ENCODE peak calls at places on chromosomes 7 and 10, in seven cellular contexts. P is NCI-H2081 treated with DMSO at 0.1 percent for 48 hours; V is NCI-H1930; W is iPS-NIHi11; C is RCC 7860; N is amniotic epithelial cell; I is T-helper 2 cell treated with Interferon-gamma antibody and Interleukin-4, amounts not matched to agents 5 μg/mL and 100 μg/mL, for 36 hours. F is an unnamed sample.

GRCh38 chr10:129035052-129035805 is 431.8 kb upstream of the MGMT start:
- DNase-seq in P (no peak), V (no peak), W (no peak), C (peak; percentile 33), N (no peak), I (peak; percentile 56), F (peak; percentile 77)

GRCh38 chr10:62047960-62048383 is 146.5 kb downstream of the ARID5B start:
- DNase-seq in P (no peak), V (no peak), W (no peak), C (no peak), N (peak; percentile 89), I (peak; percentile 55), F (no peak)

GRCh38 chr10:78194050-78194449 is 160.4 kb downstream of the RPS24 start:
- DNase-seq in P (no peak), V (no peak), W (no peak), C (no peak), N (no peak), I (no peak), F (no peak)

GRCh38 chr7:112985377-112985987 is 101.1 kb downstream of the GPR85 start:
- DNase-seq in P (no peak), V (no peak), W (no peak), C (no peak), N (peak; percentile 93), I (no peak), F (no peak)

GRCh38 chr10:99292159-99292558 is 37.0 kb upstream of the CNNM1 start:
- DNase-seq in P (no peak), V (no peak), W (no peak), C (no peak), N (peak; percentile 92), I (no peak), F (peak; percentile 15)

GRCh38 chr7:152330827-152331226 is 105.0 kb downstream of the KMT2C start:
- DNase-seq in P (no peak), V (no peak), W (no peak), C (no peak), N (peak; percentile 37), I (no peak), F (no peak)

GRCh38 chr10:3887885-3888476 is 103.0 kb upstream of the KLF6 start:
- DNase-seq in P (no peak), V (no peak), W (peak; percentile 47), C (peak; percentile 96), N (peak; percentile 94), I (peak; percentile 54), F (peak; percentile 98)

GRCh38 chr10:11448190-11448544 is 163.3 kb downstream of the USP6NL start:
- DNase-seq in P (no peak), V (no peak), W (no peak), C (no peak), N (no peak), I (no peak), F (no peak)

GRCh38 chr10:107144490-107144889 is 20.0 kb downstream of the SORCS1 start:
- DNase-seq in P (no peak), V (no peak), W (peak; percentile 47), C (no peak), N (no peak), I (no peak), F (no peak)

GRCh38 chr10:79142064-79142491 is 73.3 kb downstream of the ZMIZ1 start:
- DNase-seq in P (no peak), V (no peak), W (no peak), C (peak; percentile 66), N (peak; percentile 82), I (no peak), F (no peak)

GRCh38 chr10:101563497-101564040 is 24.5 kb downstream of the POLL start:
- DNase-seq in P (no peak), V (no peak), W (no peak), C (no peak), N (no peak), I (no peak), F (no peak)

GRCh38 chr10:71805776-71806705 is 32.7 kb upstream of the VSIR start:
- DNase-seq in P (no peak), V (no peak), W (peak; percentile 97), C (no peak), N (peak; percentile 56), I (no peak), F (no peak)

GRCh38 chr7:146961617-146962016 is 845.0 kb downstream of the CNTNAP2 start:
- DNase-seq in P (no peak), V (no peak), W (peak; percentile 6), C (peak; percentile 97), N (peak; percentile 60), I (no peak), F (peak; percentile 19)

GRCh38 chr7:10122573-10123100 is 851.0 kb upstream of the PHF14 start:
- DNase-seq in P (no peak), V (peak; percentile 66), W (no peak), C (no peak), N (no peak), I (no peak), F (no peak)

GRCh38 chr7:55532150-55532917 is 40.0 kb downstream of the VOPP1 start:
- DNase-seq in P (no peak), V (no peak), W (no peak), C (no peak), N (no peak), I (no peak), F (no peak)

GRCh38 chr7:41828911-41829310 is 126.0 kb upstream of the INHBA start:
- DNase-seq in P (no peak), V (no peak), W (no peak), C (no peak), N (no peak), I (no peak), F (no peak)

GRCh38 chr7:139618482-139619366 is 95.2 kb downstream of the CLEC2L start:
- DNase-seq in P (no peak), V (no peak), W (peak; percentile 51), C (no peak), N (peak; percentile 15), I (no peak), F (no peak)

GRCh38 chr7:15684834-15685233 is 1.6 kb downstream of the MEOX2 start:
- DNase-seq in P (no peak), V (no peak), W (no peak), C (no peak), N (no peak), I (no peak), F (no peak)

GRCh38 chr7:47600199-47601118 is 18.5 kb upstream of the TNS3 start:
- DNase-seq in P (no peak), V (no peak), W (no peak), C (peak; percentile 82), N (peak; percentile 88), I (no peak), F (peak; percentile 57)